ENCODE peak calls at places on chromosomes 4 and X, in ten cellular contexts. A is uterus; V is astrocyte; X is CD8-positive, alpha-beta memory T cell; C is right cardiac atrium; H is AG04449; Y is left ventricle myocardium inferior; I is GM12865; L is cardiac muscle cell; T is lower lobe of right lung. W is an unnamed sample.

GRCh38 chr4:146522098-146522861 is 540 bp upstream of the SLC10A7 start:
- DNase-seq in C (peak), Y (peak), A (peak), V (peak), X (peak), L (peak), T (peak), I (peak), H (no peak), W (peak)

GRCh38 chrX:50107470-50107869 is 93.3 kb downstream of the AKAP4 start:
- DNase-seq in V (no peak), T (no peak), L (peak), A (no peak), I (no peak), X (no peak), H (no peak), Y (no peak), C (no peak), W (peak)

GRCh38 chr4:74996996-74997395 is 64.1 kb downstream of the PARM1 start:
- DNase-seq in A (no peak), V (no peak), Y (no peak), T (no peak), X (no peak), C (no peak), L (no peak), I (no peak), H (no peak), W (peak)

GRCh38 chrX:132411310-132411977 is 77.4 kb downstream of the MBNL3 start:
- DNase-seq in V (no peak), H (no peak), I (no peak), X (no peak), A (no peak), C (no peak), L (peak), T (no peak), Y (no peak), W (no peak)

GRCh38 chrX:6049132-6049531 is 179.5 kb downstream of the NLGN4X start:
- DNase-seq in Y (no peak), V (no peak), T (no peak), X (no peak), H (no peak), A (no peak), C (no peak), I (no peak), L (no peak), W (no peak)

GRCh38 chr4:153488719-153489384 is 22.7 kb downstream of the TMEM131L start:
- DNase-seq in V (no peak), T (peak), C (peak), L (peak), I (peak), X (peak), H (no peak), Y (peak), A (no peak), W (peak)

GRCh38 chr4:5874811-5875465 is 17.9 kb downstream of the CRMP1 start:
- DNase-seq in T (no peak), H (peak), L (no peak), Y (no peak), V (peak), A (no peak), I (no peak), X (no peak), C (no peak), W (peak)

GRCh38 chr4:108398836-108399235 is 221.5 kb upstream of the RPL34 start:
- DNase-seq in T (no peak), A (no peak), H (no peak), Y (no peak), L (no peak), I (no peak), V (no peak), C (no peak), X (no peak), W (no peak)

GRCh38 chr4:140014284-140014683 is 139.7 kb downstream of the MAML3 start:
- DNase-seq in T (no peak), L (no peak), Y (no peak), I (no peak), V (peak), X (no peak), C (no peak), H (no peak), A (no peak), W (peak)

GRCh38 chr4:19689511-19689910 is 562.2 kb upstream of the SLIT2 start:
- DNase-seq in I (no peak), L (peak), C (no peak), V (peak), T (no peak), H (peak), X (no peak), Y (no peak), A (no peak), W (peak)

GRCh38 chrX:114472788-114473187 is 111.1 kb upstream of the HTR2C start:
- DNase-seq in H (no peak), X (no peak), Y (no peak), V (no peak), A (no peak), I (no peak), L (no peak), T (no peak), C (no peak), W (no peak)

GRCh38 chr4:155999743-156000142 is 46.1 kb upstream of the CTSO start:
- DNase-seq in V (no peak), A (no peak), I (peak), X (no peak), T (no peak), C (no peak), L (peak), H (no peak), Y (no peak), W (no peak)

GRCh38 chrX:120761810-120762209 is 113.9 kb downstream of the CT47B1 start:
- DNase-seq in I (no peak), Y (no peak), X (no peak), L (peak), V (peak), C (peak), A (peak), T (no peak), H (peak), W (no peak)

GRCh38 chrX:3362956-3363355 is 16.5 kb upstream of the MXRA5 start:
- DNase-seq in Y (no peak), T (no peak), V (no peak), H (no peak), A (no peak), I (no peak), X (no peak), C (no peak), L (no peak), W (peak)

DNA sequence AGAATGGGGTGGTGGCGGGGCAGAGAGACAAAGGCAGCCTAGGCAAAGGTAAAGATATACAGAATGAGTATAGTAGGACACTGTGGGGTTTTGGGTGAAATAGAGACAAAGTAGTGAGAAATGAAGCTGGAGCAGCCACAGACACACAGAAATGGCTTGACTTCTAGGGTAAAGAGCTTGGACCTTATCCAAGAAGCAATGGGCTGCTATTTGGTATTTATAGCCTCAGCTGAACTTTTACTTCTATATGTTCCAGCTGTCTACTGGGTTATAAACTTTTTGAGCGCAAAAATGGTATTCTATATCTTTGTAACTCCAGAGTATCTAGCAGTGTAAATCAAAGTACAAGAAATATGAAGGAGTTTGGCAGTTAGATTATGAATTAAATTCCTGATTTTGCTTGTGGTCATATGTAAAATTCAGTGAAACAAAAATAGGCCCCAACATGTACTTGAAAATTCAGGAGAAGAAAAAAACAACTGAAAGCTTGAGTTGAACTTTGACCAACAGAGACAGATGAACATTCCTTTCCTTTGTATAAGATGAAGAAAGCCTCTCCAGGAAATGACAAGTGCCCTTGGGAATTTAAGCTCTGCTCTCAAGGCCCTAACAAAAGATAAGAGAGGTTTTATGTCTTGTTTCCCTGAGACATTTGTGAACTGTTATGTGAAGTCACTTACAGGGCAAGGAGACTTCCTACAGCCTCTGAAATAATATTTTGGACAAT is 354.1 kb downstream of the CHIC1 start:
- DNase-seq in Y (no peak), V (peak), A (no peak), H (peak), X (no peak), I (no peak), L (peak), T (no peak), C (no peak), W (peak)
- H3K4me3 ChIP-seq in Y (no peak), V (peak), A (no peak), H (no peak), X (no peak), I (no peak), L (no peak), T (no peak), C (no peak), W (no peak)

GRCh38 chr4:15682790-15683495 is 1.3 kb downstream of the FAM200B start:
- DNase-seq in V (no peak), T (no peak), H (no peak), C (no peak), Y (no peak), A (no peak), L (peak), X (no peak), I (no peak), W (no peak)
- H3K4me3 ChIP-seq in V (peak), T (peak), H (peak), C (peak), Y (peak), A (peak), L (peak), X (peak), I (peak), W (peak)

DNA sequence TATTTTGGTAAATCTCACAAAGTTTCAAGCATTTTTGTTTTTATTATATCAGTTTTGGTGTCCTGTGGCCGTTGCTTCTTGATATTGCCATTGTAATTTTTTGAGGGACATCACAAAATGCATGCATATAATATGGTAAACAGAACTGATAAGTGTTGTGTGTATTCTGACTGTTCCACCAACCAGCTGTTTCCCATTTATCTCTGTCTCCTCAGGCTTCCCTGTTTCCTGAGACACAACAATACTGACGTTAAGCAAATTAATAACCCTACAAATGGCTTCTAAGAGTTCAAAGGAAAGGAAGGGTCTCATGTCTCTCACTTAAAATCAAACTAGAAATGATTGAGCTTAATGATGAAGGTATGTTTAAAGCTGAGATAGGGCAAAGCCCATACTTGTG is 40.0 kb downstream of the UGT2B10 start:
- DNase-seq in X (no peak), Y (no peak), I (no peak), V (no peak), L (no peak), C (no peak), T (no peak), H (no peak), A (no peak), W (no peak)
- H3K4me3 ChIP-seq in X (no peak), Y (no peak), I (no peak), V (no peak), L (no peak), C (no peak), T (no peak), H (no peak), A (no peak), W (no peak)

DNA sequence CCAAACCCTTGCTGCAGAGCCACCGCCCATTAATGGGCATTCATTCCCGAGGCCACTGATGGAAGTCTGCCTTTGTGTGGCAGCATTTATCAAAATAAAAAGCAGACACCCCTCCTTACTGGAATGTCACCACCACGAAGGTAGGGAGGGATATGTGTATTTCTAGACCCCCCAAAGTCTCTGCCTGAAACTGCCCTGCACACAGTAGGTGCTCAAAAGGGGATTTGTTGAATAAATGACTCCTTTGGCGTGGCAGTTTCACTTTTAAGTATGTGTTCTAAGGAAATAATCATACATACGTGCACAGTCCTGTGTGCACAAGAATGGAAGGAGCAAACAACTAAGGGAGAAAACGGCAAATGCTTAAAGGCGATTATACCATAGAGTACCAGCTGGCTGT is 23.6 kb upstream of the GLOD5 start:
- DNase-seq in H (no peak), X (no peak), I (no peak), L (no peak), A (no peak), C (no peak), Y (no peak), T (no peak), V (no peak), W (no peak)
- H3K4me3 ChIP-seq in H (peak), X (peak), I (peak), L (peak), A (no peak), C (peak), Y (peak), T (peak), V (peak), W (peak)

DNA sequence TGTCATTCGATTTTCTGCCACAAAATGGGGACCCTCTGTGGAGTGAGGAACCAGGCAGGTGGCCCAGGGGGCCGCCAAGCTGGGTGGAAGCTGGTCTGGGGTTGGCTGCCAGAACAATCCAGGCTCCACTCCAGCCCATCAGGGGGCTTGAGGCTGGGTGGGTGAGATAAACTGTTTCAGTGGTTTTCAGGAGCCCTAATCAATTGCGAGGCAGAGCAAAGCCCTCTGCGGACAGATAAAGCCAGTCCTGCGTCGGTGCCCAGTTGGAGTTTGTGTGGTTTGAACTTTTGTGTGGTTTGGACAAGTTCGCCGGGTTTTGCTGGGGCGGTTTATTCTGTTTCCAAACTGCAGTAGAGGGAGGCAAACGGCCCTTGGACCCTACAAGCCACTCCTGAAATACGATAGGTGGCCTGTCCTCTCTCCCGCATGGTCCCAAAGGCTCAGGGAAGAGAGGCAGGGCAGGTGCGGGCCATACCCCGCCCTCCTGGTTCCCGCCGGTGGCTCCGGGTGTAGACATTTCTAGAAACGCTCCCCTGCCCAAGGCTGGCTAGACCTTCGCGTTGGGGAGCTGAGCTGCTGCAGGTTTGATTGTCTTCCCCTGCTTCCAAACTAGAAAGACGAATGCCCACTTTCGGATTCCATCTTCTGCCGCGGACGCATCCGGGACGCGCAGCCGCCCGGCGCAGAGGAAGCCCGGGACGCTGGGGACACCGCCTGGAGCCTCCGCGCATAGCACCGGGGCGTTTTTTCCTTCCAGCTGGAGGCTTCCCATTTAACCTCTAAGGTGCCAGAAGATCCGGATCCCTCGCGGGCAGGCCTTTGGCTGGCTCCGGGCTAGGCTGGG is 169.0 kb upstream of the BCOR start:
- DNase-seq in X (peak), V (peak), H (no peak), C (peak), L (peak), Y (peak), T (peak), A (peak), I (no peak), W (peak)
- H3K4me3 ChIP-seq in X (peak), V (peak), H (peak), C (peak), L (peak), Y (peak), T (peak), A (peak), I (no peak), W (peak)

DNA sequence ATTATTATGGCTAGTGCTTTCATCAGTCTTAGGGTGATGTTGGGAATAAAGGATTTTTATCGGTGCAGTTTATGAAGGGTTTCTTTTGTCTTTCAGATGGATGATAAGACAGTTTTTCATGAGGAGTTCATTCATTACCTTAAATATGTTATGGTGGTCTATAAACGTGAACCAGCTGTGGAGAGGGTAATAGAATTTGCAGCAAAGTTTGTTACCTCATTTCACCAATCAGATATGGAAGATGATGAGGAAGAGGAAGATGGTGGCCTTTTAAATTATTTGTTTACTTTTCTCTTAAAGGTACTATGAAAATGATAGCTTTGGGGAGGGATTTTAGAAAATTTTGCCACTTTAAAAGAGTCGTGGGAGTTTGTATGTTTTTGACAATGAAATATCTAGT is 1.3 kb downstream of the NCAPG start:
- DNase-seq in Y (no peak), I (no peak), L (no peak), V (no peak), X (no peak), C (no peak), T (no peak), H (no peak), A (no peak), W (no peak)
- H3K4me3 ChIP-seq in Y (no peak), I (peak), L (peak), V (peak), X (no peak), C (no peak), T (no peak), H (peak), A (no peak), W (peak)

DNA sequence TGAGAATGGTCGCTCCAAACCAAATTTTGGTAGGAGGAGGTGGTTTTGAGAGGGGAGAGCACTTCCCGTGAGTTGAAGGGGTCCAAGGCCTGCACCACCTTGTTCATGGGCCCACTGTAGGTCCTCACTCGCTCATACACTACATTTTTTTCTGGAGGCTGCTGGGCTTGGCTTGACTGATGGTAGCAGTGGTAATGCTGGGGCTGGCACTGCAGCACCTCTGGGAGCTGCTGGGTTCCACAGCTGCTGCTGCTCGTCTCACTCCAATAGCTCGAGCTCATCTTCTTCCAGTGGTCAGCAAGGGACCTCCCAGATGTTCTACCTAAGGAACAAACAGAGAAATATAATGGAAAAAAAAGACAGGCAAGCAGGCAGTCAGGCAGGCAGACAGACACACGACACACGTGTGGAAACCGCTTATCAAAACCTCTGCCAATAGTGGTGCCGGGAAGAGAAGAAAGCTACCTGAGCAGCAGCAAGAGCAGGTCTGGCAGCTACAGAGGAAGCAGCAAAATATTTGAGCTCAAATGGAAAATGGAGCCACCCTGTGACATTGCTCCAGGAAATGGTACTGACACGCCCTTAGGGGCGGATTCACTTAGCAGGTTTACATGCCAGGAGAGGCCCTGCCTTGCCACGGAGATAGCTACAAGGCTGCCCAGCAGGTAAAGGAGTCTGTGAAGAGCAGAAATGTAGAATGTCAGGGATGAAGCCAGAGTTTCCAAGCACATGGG is at the start of gene POF1B:
- DNase-seq in L (no peak), I (peak), X (no peak), A (no peak), V (no peak), Y (no peak), H (no peak), C (peak), T (peak), W (peak)
- H3K4me3 ChIP-seq in L (no peak), I (peak), X (no peak), A (no peak), V (no peak), Y (peak), H (no peak), C (peak), T (no peak), W (peak)

DNA sequence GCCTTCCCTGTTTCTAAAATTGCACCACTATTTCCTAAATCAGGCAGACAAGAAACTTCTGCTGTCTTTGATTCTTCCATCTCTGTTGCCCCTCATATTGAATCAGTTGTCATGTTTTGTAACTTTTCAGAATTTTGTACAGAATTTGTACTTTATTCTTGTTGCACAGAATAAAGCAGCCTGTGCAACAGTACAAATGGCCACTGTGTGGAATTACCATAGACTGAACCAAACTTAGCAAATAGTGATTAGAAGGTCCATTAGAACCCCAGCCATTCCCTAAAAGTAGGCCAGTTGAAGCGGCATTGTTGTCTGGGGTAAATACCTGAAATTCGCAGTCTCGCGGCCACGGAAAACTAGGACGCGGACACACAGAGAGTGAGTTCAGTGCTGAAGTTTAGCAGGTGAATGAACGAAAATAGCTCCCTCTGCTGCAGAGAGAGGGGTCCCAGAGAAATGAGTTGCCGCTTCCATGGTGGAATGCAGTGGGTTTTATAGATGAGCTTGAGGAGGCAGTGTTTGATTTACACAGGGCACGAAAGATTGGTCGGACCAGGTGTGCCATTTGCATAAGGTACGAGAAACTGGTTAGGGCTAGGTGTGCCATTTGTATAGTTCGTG is 71.8 kb downstream of the C4orf33 start:
- DNase-seq in L (no peak), H (no peak), C (no peak), I (no peak), V (no peak), X (no peak), A (no peak), Y (no peak), T (no peak), W (peak)
- H3K4me3 ChIP-seq in L (no peak), H (no peak), C (no peak), I (no peak), V (no peak), X (no peak), A (no peak), Y (no peak), T (no peak), W (no peak)

DNA sequence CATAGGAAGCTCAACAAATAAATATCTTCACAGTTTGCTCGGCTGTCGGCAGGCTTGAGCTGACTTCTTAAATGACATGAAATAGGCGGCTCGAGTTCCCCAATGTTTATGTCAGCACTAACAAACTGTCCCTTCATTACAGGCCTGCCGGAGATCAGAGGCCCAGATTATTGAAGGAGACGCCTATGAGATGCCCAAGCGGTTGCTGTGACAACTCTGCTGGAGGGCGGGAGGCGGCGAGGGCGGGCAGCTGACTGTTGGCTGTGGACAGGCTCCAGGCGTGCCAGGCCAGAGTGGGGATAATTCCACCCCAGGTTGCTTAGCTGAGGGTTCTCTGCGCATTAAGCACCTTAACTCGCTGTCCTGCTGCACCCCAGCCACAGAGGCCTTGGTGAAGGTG is 39.2 kb upstream of the MSX1 start:
- DNase-seq in T (no peak), H (no peak), L (no peak), V (no peak), I (no peak), X (no peak), A (no peak), C (no peak), Y (no peak), W (no peak)
- H3K4me3 ChIP-seq in T (no peak), H (no peak), L (no peak), V (no peak), I (no peak), X (no peak), A (no peak), C (no peak), Y (no peak), W (no peak)

W was measured in epithelial cell of esophagus.